ENCODE peak calls at places on chromosomes 2 and 18, in nine cellular contexts. One of them, this sample, is unnamed.

GRCh38 chr2:138059967-138060635 is 95.8 kb downstream of the HNMT start:
- DNase-seq in epithelial cell of esophagus: peak
- DNase-seq in T-cell: no peak
- DNase-seq in nephron progenitor cell: no peak
- DNase-seq in OCI-LY7: no peak
- DNase-seq in naive thymus-derived CD8-positive, alpha-beta T cell: no peak
- DNase-seq in HT-29: peak
- DNase-seq in HFFc6: no peak
- DNase-seq in anterior cingulate cortex: no peak
- DNase-seq in this sample: no peak

GRCh38 chr2:47218066-47218581 is 63.0 kb upstream of the STPG4 start:
- DNase-seq in OCI-LY7: no peak
- DNase-seq in nephron progenitor cell: peak
- DNase-seq in naive thymus-derived CD8-positive, alpha-beta T cell: no peak
- DNase-seq in HFFc6: no peak
- DNase-seq in epithelial cell of esophagus: peak
- DNase-seq in anterior cingulate cortex: no peak
- DNase-seq in T-cell: no peak
- DNase-seq in HT-29: peak
- DNase-seq in this sample: no peak

GRCh38 chr18:22439447-22439846 is 21.7 kb upstream of the CTAGE1 start:
- DNase-seq in HT-29: no peak
- DNase-seq in HFFc6: peak
- DNase-seq in naive thymus-derived CD8-positive, alpha-beta T cell: no peak
- DNase-seq in T-cell: no peak
- DNase-seq in epithelial cell of esophagus: peak
- DNase-seq in OCI-LY7: no peak
- DNase-seq in anterior cingulate cortex: no peak
- DNase-seq in nephron progenitor cell: no peak
- DNase-seq in this sample: no peak

GRCh38 chr2:113217455-113218282 is 43.9 kb downstream of the PSD4 start:
- DNase-seq in epithelial cell of esophagus: no peak
- DNase-seq in HT-29: peak
- DNase-seq in anterior cingulate cortex: no peak
- DNase-seq in OCI-LY7: no peak
- DNase-seq in nephron progenitor cell: no peak
- DNase-seq in naive thymus-derived CD8-positive, alpha-beta T cell: no peak
- DNase-seq in T-cell: peak
- DNase-seq in HFFc6: no peak
- DNase-seq in this sample: no peak

GRCh38 chr2:45274190-45274926 is 265.1 kb upstream of the SIX2 start:
- DNase-seq in HFFc6: no peak
- DNase-seq in nephron progenitor cell: no peak
- DNase-seq in OCI-LY7: no peak
- DNase-seq in epithelial cell of esophagus: no peak
- DNase-seq in naive thymus-derived CD8-positive, alpha-beta T cell: no peak
- DNase-seq in T-cell: no peak
- DNase-seq in anterior cingulate cortex: no peak
- DNase-seq in HT-29: no peak
- DNase-seq in this sample: no peak

GRCh38 chr2:241895732-241896641 is 26.5 kb downstream of the RTP5 start:
- DNase-seq in HT-29: no peak
- DNase-seq in OCI-LY7: no peak
- DNase-seq in nephron progenitor cell: no peak
- DNase-seq in HFFc6: no peak
- DNase-seq in anterior cingulate cortex: peak
- DNase-seq in T-cell: no peak
- DNase-seq in naive thymus-derived CD8-positive, alpha-beta T cell: no peak
- DNase-seq in epithelial cell of esophagus: peak
- DNase-seq in this sample: no peak

GRCh38 chr2:24231461-24231881 is 56.6 kb downstream of the FAM228A start:
- DNase-seq in HFFc6: peak
- DNase-seq in T-cell: no peak
- DNase-seq in epithelial cell of esophagus: peak
- DNase-seq in OCI-LY7: no peak
- DNase-seq in anterior cingulate cortex: no peak
- DNase-seq in nephron progenitor cell: no peak
- DNase-seq in HT-29: no peak
- DNase-seq in naive thymus-derived CD8-positive, alpha-beta T cell: no peak
- DNase-seq in this sample: no peak

GRCh38 chr2:240911641-240912265 is 5.6 kb downstream of the CROCC2 start:
- DNase-seq in T-cell: no peak
- DNase-seq in nephron progenitor cell: no peak
- DNase-seq in naive thymus-derived CD8-positive, alpha-beta T cell: no peak
- DNase-seq in HFFc6: no peak
- DNase-seq in anterior cingulate cortex: no peak
- DNase-seq in epithelial cell of esophagus: no peak
- DNase-seq in OCI-LY7: no peak
- DNase-seq in HT-29: no peak
- DNase-seq in this sample: no peak

GRCh38 chr2:40352321-40353099 is 99.4 kb downstream of the SLC8A1 start:
- DNase-seq in epithelial cell of esophagus: peak
- DNase-seq in anterior cingulate cortex: no peak
- DNase-seq in OCI-LY7: no peak
- DNase-seq in nephron progenitor cell: no peak
- DNase-seq in T-cell: no peak
- DNase-seq in HFFc6: peak
- DNase-seq in HT-29: no peak
- DNase-seq in naive thymus-derived CD8-positive, alpha-beta T cell: no peak
- DNase-seq in this sample: no peak

GRCh38 chr2:45748239-45748638 is 96.8 kb downstream of the PRKCE start:
- DNase-seq in anterior cingulate cortex: no peak
- DNase-seq in nephron progenitor cell: no peak
- DNase-seq in epithelial cell of esophagus: no peak
- DNase-seq in OCI-LY7: no peak
- DNase-seq in T-cell: no peak
- DNase-seq in naive thymus-derived CD8-positive, alpha-beta T cell: no peak
- DNase-seq in HFFc6: peak
- DNase-seq in HT-29: no peak
- DNase-seq in this sample: no peak

GRCh38 chr2:155412599-155412998 is 714.1 kb downstream of the KCNJ3 start:
- DNase-seq in HT-29: no peak
- DNase-seq in anterior cingulate cortex: no peak
- DNase-seq in OCI-LY7: peak
- DNase-seq in nephron progenitor cell: no peak
- DNase-seq in naive thymus-derived CD8-positive, alpha-beta T cell: no peak
- DNase-seq in T-cell: no peak
- DNase-seq in epithelial cell of esophagus: no peak
- DNase-seq in HFFc6: no peak
- DNase-seq in this sample: no peak

GRCh38 chr2:80496770-80497169 is 192.2 kb upstream of the LRRTM1 start:
- DNase-seq in HFFc6: peak
- DNase-seq in epithelial cell of esophagus: peak
- DNase-seq in naive thymus-derived CD8-positive, alpha-beta T cell: no peak
- DNase-seq in OCI-LY7: no peak
- DNase-seq in anterior cingulate cortex: no peak
- DNase-seq in T-cell: no peak
- DNase-seq in nephron progenitor cell: no peak
- DNase-seq in HT-29: peak
- DNase-seq in this sample: no peak

GRCh38 chr2:200452377-200452776 is 57.5 kb downstream of the KCTD18 start:
- DNase-seq in HFFc6: no peak
- DNase-seq in T-cell: no peak
- DNase-seq in epithelial cell of esophagus: no peak
- DNase-seq in naive thymus-derived CD8-positive, alpha-beta T cell: no peak
- DNase-seq in nephron progenitor cell: no peak
- DNase-seq in anterior cingulate cortex: no peak
- DNase-seq in HT-29: no peak
- DNase-seq in OCI-LY7: no peak
- DNase-seq in this sample: no peak

GRCh38 chr18:46324556-46324955 is 220.4 kb downstream of the HAUS1 start:
- DNase-seq in T-cell: no peak
- DNase-seq in anterior cingulate cortex: no peak
- DNase-seq in OCI-LY7: peak
- DNase-seq in HFFc6: peak
- DNase-seq in nephron progenitor cell: no peak
- DNase-seq in epithelial cell of esophagus: peak
- DNase-seq in HT-29: peak
- DNase-seq in naive thymus-derived CD8-positive, alpha-beta T cell: no peak
- DNase-seq in this sample: no peak

GRCh38 chr2:141200191-141200590 is 930.6 kb downstream of the LRP1B start:
- DNase-seq in epithelial cell of esophagus: no peak
- DNase-seq in T-cell: no peak
- DNase-seq in HT-29: no peak
- DNase-seq in naive thymus-derived CD8-positive, alpha-beta T cell: no peak
- DNase-seq in OCI-LY7: no peak
- DNase-seq in nephron progenitor cell: no peak
- DNase-seq in anterior cingulate cortex: no peak
- DNase-seq in HFFc6: no peak
- DNase-seq in this sample: no peak

GRCh38 chr2:42060718-42061619 is 13.1 kb downstream of the PKDCC start:
- DNase-seq in anterior cingulate cortex: no peak
- DNase-seq in epithelial cell of esophagus: no peak
- DNase-seq in HFFc6: no peak
- DNase-seq in nephron progenitor cell: no peak
- DNase-seq in naive thymus-derived CD8-positive, alpha-beta T cell: no peak
- DNase-seq in T-cell: no peak
- DNase-seq in OCI-LY7: no peak
- DNase-seq in HT-29: peak
- DNase-seq in this sample: no peak

GRCh38 chr2:229434131-229434530 is 163.0 kb upstream of the PID1 start:
- DNase-seq in HFFc6: no peak
- DNase-seq in HT-29: no peak
- DNase-seq in epithelial cell of esophagus: peak
- DNase-seq in OCI-LY7: no peak
- DNase-seq in anterior cingulate cortex: no peak
- DNase-seq in naive thymus-derived CD8-positive, alpha-beta T cell: no peak
- DNase-seq in T-cell: no peak
- DNase-seq in nephron progenitor cell: no peak
- DNase-seq in this sample: no peak

GRCh38 chr2:42060028-42060427 is 12.2 kb downstream of the PKDCC start:
- DNase-seq in nephron progenitor cell: no peak
- DNase-seq in naive thymus-derived CD8-positive, alpha-beta T cell: no peak
- DNase-seq in T-cell: no peak
- DNase-seq in anterior cingulate cortex: no peak
- DNase-seq in OCI-LY7: no peak
- DNase-seq in HT-29: no peak
- DNase-seq in HFFc6: no peak
- DNase-seq in epithelial cell of esophagus: no peak
- DNase-seq in this sample: no peak

GRCh38 chr2:149715005-149715592 is 127.5 kb upstream of the MMADHC start:
- DNase-seq in epithelial cell of esophagus: peak
- DNase-seq in HFFc6: peak
- DNase-seq in anterior cingulate cortex: no peak
- DNase-seq in naive thymus-derived CD8-positive, alpha-beta T cell: no peak
- DNase-seq in nephron progenitor cell: no peak
- DNase-seq in HT-29: peak
- DNase-seq in OCI-LY7: peak
- DNase-seq in T-cell: no peak
- DNase-seq in this sample: no peak

GRCh38 chr2:130845507-130846085 is 8.9 kb downstream of the ARHGEF4 start:
- DNase-seq in nephron progenitor cell: no peak
- DNase-seq in epithelial cell of esophagus: peak
- DNase-seq in HT-29: no peak
- DNase-seq in naive thymus-derived CD8-positive, alpha-beta T cell: no peak
- DNase-seq in OCI-LY7: no peak
- DNase-seq in HFFc6: no peak
- DNase-seq in T-cell: no peak
- DNase-seq in anterior cingulate cortex: no peak
- DNase-seq in this sample: no peak

GRCh38 chr2:128503358-128504241 is 184.9 kb upstream of the HS6ST1 start:
- DNase-seq in anterior cingulate cortex: no peak
- DNase-seq in nephron progenitor cell: peak
- DNase-seq in HFFc6: no peak
- DNase-seq in HT-29: no peak
- DNase-seq in naive thymus-derived CD8-positive, alpha-beta T cell: no peak
- DNase-seq in OCI-LY7: no peak
- DNase-seq in epithelial cell of esophagus: no peak
- DNase-seq in T-cell: no peak
- DNase-seq in this sample: no peak

GRCh38 chr2:119397196-119397595 is 30.4 kb downstream of the DBI start:
- DNase-seq in HFFc6: no peak
- DNase-seq in T-cell: no peak
- DNase-seq in naive thymus-derived CD8-positive, alpha-beta T cell: no peak
- DNase-seq in anterior cingulate cortex: no peak
- DNase-seq in nephron progenitor cell: no peak
- DNase-seq in epithelial cell of esophagus: no peak
- DNase-seq in OCI-LY7: no peak
- DNase-seq in HT-29: no peak
- DNase-seq in this sample: no peak

GRCh38 chr2:121999273-121999672 is 243.8 kb downstream of the TSN start:
- DNase-seq in anterior cingulate cortex: no peak
- DNase-seq in epithelial cell of esophagus: peak
- DNase-seq in HT-29: no peak
- DNase-seq in HFFc6: peak
- DNase-seq in OCI-LY7: no peak
- DNase-seq in nephron progenitor cell: no peak
- DNase-seq in T-cell: no peak
- DNase-seq in naive thymus-derived CD8-positive, alpha-beta T cell: no peak
- DNase-seq in this sample: no peak

GRCh38 chr2:37230581-37230980 is 815 bp downstream of the CEBPZ start:
- DNase-seq in HT-29: peak
- DNase-seq in nephron progenitor cell: peak
- DNase-seq in anterior cingulate cortex: no peak
- DNase-seq in HFFc6: no peak
- DNase-seq in epithelial cell of esophagus: peak
- DNase-seq in naive thymus-derived CD8-positive, alpha-beta T cell: no peak
- DNase-seq in T-cell: no peak
- DNase-seq in OCI-LY7: no peak
- DNase-seq in this sample: peak

GRCh38 chr2:111209045-111209514 is 88.4 kb downstream of the BCL2L11 start:
- DNase-seq in anterior cingulate cortex: no peak
- DNase-seq in HFFc6: peak
- DNase-seq in OCI-LY7: no peak
- DNase-seq in HT-29: no peak
- DNase-seq in nephron progenitor cell: no peak
- DNase-seq in epithelial cell of esophagus: peak
- DNase-seq in T-cell: no peak
- DNase-seq in naive thymus-derived CD8-positive, alpha-beta T cell: no peak
- DNase-seq in this sample: no peak

GRCh38 chr2:146826388-146826787 is 1018.4 kb upstream of the ACVR2A start:
- DNase-seq in epithelial cell of esophagus: no peak
- DNase-seq in nephron progenitor cell: no peak
- DNase-seq in HFFc6: no peak
- DNase-seq in anterior cingulate cortex: no peak
- DNase-seq in T-cell: no peak
- DNase-seq in naive thymus-derived CD8-positive, alpha-beta T cell: no peak
- DNase-seq in HT-29: no peak
- DNase-seq in OCI-LY7: no peak
- DNase-seq in this sample: no peak

GRCh38 chr18:23209796-23210195 is 74.5 kb downstream of the CABLES1 start:
- DNase-seq in nephron progenitor cell: no peak
- DNase-seq in HT-29: no peak
- DNase-seq in T-cell: no peak
- DNase-seq in naive thymus-derived CD8-positive, alpha-beta T cell: no peak
- DNase-seq in anterior cingulate cortex: no peak
- DNase-seq in HFFc6: no peak
- DNase-seq in OCI-LY7: no peak
- DNase-seq in epithelial cell of esophagus: no peak
- DNase-seq in this sample: no peak

GRCh38 chr2:241933175-241933911 is 63.8 kb downstream of the RTP5 start:
- DNase-seq in HFFc6: peak
- DNase-seq in epithelial cell of esophagus: no peak
- DNase-seq in naive thymus-derived CD8-positive, alpha-beta T cell: no peak
- DNase-seq in nephron progenitor cell: no peak
- DNase-seq in OCI-LY7: no peak
- DNase-seq in HT-29: no peak
- DNase-seq in T-cell: no peak
- DNase-seq in anterior cingulate cortex: peak
- DNase-seq in this sample: no peak

This sample was measured in germinal center.